ENCODE peak calls at places on chromosomes 1 and 21, in four cellular contexts. One of them, this sample, is unnamed.
A peak's percentile ranks its signal among the peaks of the same experiment; 100 is the strongest.

GRCh38 chr1:84377480-84378095 is 20.7 kb upstream of the DNASE2B start:
- DNase-seq in spleen: no peak
- DNase-seq in NCI-H460: no peak
- DNase-seq in GM12865: no peak
- DNase-seq in this sample: no peak

GRCh38 chr1:181061891-181062777 is 26.4 kb upstream of the IER5 start:
- DNase-seq in spleen: peak; percentile 85
- DNase-seq in NCI-H460: no peak
- DNase-seq in GM12865: peak; percentile 89
- DNase-seq in this sample: no peak

GRCh38 chr21:17250651-17251294 is 262.1 kb upstream of the CXADR start:
- DNase-seq in spleen: no peak
- DNase-seq in NCI-H460: no peak
- DNase-seq in GM12865: no peak
- DNase-seq in this sample: no peak

GRCh38 chr1:106753069-106753468 is 303.4 kb upstream of the PRMT6 start:
- DNase-seq in spleen: no peak
- DNase-seq in NCI-H460: no peak
- DNase-seq in GM12865: no peak
- DNase-seq in this sample: no peak

GRCh38 chr1:200642481-200642880 is 21.9 kb upstream of the KIF14 start:
- DNase-seq in spleen: no peak
- DNase-seq in NCI-H460: no peak
- DNase-seq in GM12865: no peak
- DNase-seq in this sample: no peak

GRCh38 chr1:203870256-203870655 is 8.9 kb downstream of the SNRPE start:
- DNase-seq in spleen: no peak
- DNase-seq in NCI-H460: no peak
- DNase-seq in GM12865: no peak
- DNase-seq in this sample: no peak

GRCh38 chr1:36583080-36583479 is 100.4 kb upstream of the CSF3R start:
- DNase-seq in spleen: no peak
- DNase-seq in NCI-H460: no peak
- DNase-seq in GM12865: no peak
- DNase-seq in this sample: no peak

GRCh38 chr1:42456754-42457089 is 379 bp downstream of the PPCS start:
- DNase-seq in spleen: no peak
- DNase-seq in NCI-H460: peak; percentile 25
- DNase-seq in GM12865: peak; percentile 88
- DNase-seq in this sample: peak; percentile 82